ENCODE peak calls at places on chromosomes 4 and X, in seven cellular contexts. A, H, U, E, R, P and L are unnamed samples.

GRCh38 chrX:53280703-53281320 is 572 bp downstream of the IQSEC2 start:
- DNase-seq in A (no peak), H (no peak), U (peak), E (peak), R (peak), P (no peak), L (no peak)

GRCh38 chrX:20056704-20057103 is 60.0 kb downstream of the MAP7D2 start:
- DNase-seq in A (no peak), H (no peak), U (peak), E (no peak), R (no peak), P (no peak), L (no peak)

GRCh38 chr4:18394656-18395055 is 373.1 kb upstream of the LCORL start:
- DNase-seq in A (no peak), H (no peak), U (no peak), E (no peak), R (no peak), P (no peak), L (no peak)

GRCh38 chrX:100410901-100411801 is 1.1 kb upstream of the PCDH19 start:
- DNase-seq in A (no peak), H (no peak), U (no peak), E (no peak), R (peak), P (no peak), L (no peak)

GRCh38 chr4:125115476-125115875 is 199.3 kb upstream of the FAT4 start:
- DNase-seq in A (no peak), H (no peak), U (peak), E (no peak), R (no peak), P (no peak), L (no peak)

GRCh38 chr4:138090145-138090917 is 151.8 kb downstream of the SLC7A11 start:
- DNase-seq in A (no peak), H (peak), U (peak), E (peak), R (peak), P (no peak), L (peak)

GRCh38 chrX:21940356-21940829 is at the start of gene SMS:
- DNase-seq in A (peak), H (no peak), U (peak), E (peak), R (peak), P (peak), L (peak)

GRCh38 chr4:57187241-57187640 is 77.1 kb upstream of the IGFBP7 start:
- DNase-seq in A (no peak), H (no peak), U (no peak), E (no peak), R (no peak), P (no peak), L (no peak)

GRCh38 chr4:86556791-86557415 is 37.2 kb upstream of the PTPN13 start:
- DNase-seq in A (no peak), H (no peak), U (no peak), E (no peak), R (no peak), P (no peak), L (no peak)

GRCh38 chr4:41611881-41612871 is 74.2 kb downstream of the LIMCH1 start:
- DNase-seq in A (no peak), H (peak), U (peak), E (no peak), R (peak), P (no peak), L (no peak)

GRCh38 chr4:176002007-176002623 is 63.5 kb upstream of the WDR17 start:
- DNase-seq in A (no peak), H (peak), U (no peak), E (no peak), R (peak), P (peak), L (peak)

GRCh38 chr4:140579278-140579677 is 10.5 kb upstream of the UCP1 start:
- DNase-seq in A (no peak), H (no peak), U (no peak), E (no peak), R (no peak), P (no peak), L (no peak)

GRCh38 chrX:130726661-130727060 is 176.3 kb downstream of the ENOX2 start:
- DNase-seq in A (no peak), H (no peak), U (peak), E (no peak), R (no peak), P (no peak), L (no peak)

GRCh38 chr4:101183658-101184373 is 163.5 kb downstream of the PPP3CA start:
- DNase-seq in A (no peak), H (no peak), U (peak), E (no peak), R (no peak), P (no peak), L (no peak)

GRCh38 chr4:165873298-165874071 is 448 bp downstream of the TLL1 start:
- DNase-seq in A (no peak), H (no peak), U (no peak), E (no peak), R (peak), P (peak), L (peak)

GRCh38 chr4:85701881-85702321 is 227.0 kb downstream of the ARHGAP24 start:
- DNase-seq in A (no peak), H (no peak), U (no peak), E (no peak), R (no peak), P (no peak), L (no peak)

GRCh38 chrX:101482296-101482695 is 3.0 kb upstream of the ARMCX4 start:
- DNase-seq in A (no peak), H (no peak), U (peak), E (no peak), R (no peak), P (no peak), L (no peak)

GRCh38 chrX:48834383-48834709 is 1.1 kb downstream of the PCSK1N start:
- DNase-seq in A (no peak), H (no peak), U (no peak), E (no peak), R (no peak), P (no peak), L (no peak)

GRCh38 chr4:107835409-107835808 is 10.7 kb downstream of the SGMS2 start:
- DNase-seq in A (no peak), H (no peak), U (peak), E (no peak), R (peak), P (no peak), L (no peak)

GRCh38 chr4:25313194-25313895 is 771 bp downstream of the ZCCHC4 start:
- DNase-seq in A (no peak), H (no peak), U (no peak), E (no peak), R (no peak), P (no peak), L (no peak)

GRCh38 chr4:11698846-11699590 is 270.3 kb upstream of the HS3ST1 start:
- DNase-seq in A (no peak), H (peak), U (peak), E (no peak), R (no peak), P (no peak), L (no peak)

GRCh38 chr4:120842046-120842445 is 80.5 kb downstream of the PRDM5 start:
- DNase-seq in A (no peak), H (no peak), U (peak), E (no peak), R (no peak), P (no peak), L (no peak)

GRCh38 chr4:99711657-99712056 is 54.0 kb upstream of the C4orf54 start:
- DNase-seq in A (no peak), H (no peak), U (no peak), E (no peak), R (no peak), P (no peak), L (no peak)

GRCh38 chr4:152515678-152516077 is 20.2 kb downstream of the FBXW7 start:
- DNase-seq in A (no peak), H (peak), U (peak), E (no peak), R (no peak), P (no peak), L (no peak)

GRCh38 chr4:80213117-80213815 is 16.0 kb downstream of the PRDM8 start:
- DNase-seq in A (no peak), H (no peak), U (peak), E (no peak), R (no peak), P (no peak), L (no peak)

GRCh38 chr4:70153937-70154336 is at the start of gene PRR27:
- DNase-seq in A (no peak), H (no peak), U (no peak), E (no peak), R (no peak), P (no peak), L (no peak)

GRCh38 chrX:95076449-95076848 is 1402.4 kb downstream of the FAM133A start:
- DNase-seq in A (no peak), H (no peak), U (peak), E (no peak), R (no peak), P (no peak), L (no peak)

GRCh38 chrX:153102436-153102835 is 30.2 kb downstream of the PNMA6A start:
- DNase-seq in A (no peak), H (no peak), U (no peak), E (no peak), R (no peak), P (no peak), L (no peak)
- TF ChIP-seq POLR2A in A (no peak), H (no peak), U (no peak), E (no peak), R (no peak), P (no peak), L (no peak)

DNA sequence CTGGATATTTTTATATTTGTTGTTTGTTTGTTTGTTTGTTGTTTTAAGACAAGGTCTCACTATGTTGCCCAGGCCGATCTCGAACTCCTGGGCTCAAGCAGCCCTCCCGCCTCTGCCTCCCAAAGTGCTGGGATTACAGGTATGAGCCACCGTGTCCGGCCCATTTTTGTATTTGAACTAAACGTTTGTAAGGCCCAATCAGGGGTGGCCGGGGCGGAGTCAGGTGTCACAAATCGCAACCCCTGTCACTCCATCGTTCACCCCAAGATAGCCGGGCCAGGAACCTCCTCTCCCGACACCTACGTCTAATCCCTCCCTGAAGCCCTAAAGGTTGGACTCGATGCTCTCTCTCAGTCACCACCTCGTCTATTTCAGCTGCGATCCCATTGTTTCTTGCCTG is 722 bp upstream of the EFHC2 start:
- DNase-seq in A (no peak), H (no peak), U (no peak), E (peak), R (no peak), P (peak), L (no peak)
- TF ChIP-seq POLR2A in A (no peak), H (no peak), U (no peak), E (no peak), R (no peak), P (no peak), L (no peak)

GRCh38 chrX:10157032-10157341 is 212 bp downstream of the CLCN4 start:
- DNase-seq in A (no peak), H (no peak), U (no peak), E (no peak), R (no peak), P (no peak), L (no peak)
- TF ChIP-seq POLR2A in A (no peak), H (no peak), U (no peak), E (no peak), R (no peak), P (no peak), L (no peak)

GRCh38 chrX:118726887-118727685 is at the start of gene IL13RA1:
- DNase-seq in A (peak), H (peak), U (peak), E (peak), R (peak), P (peak), L (no peak)
- TF ChIP-seq POLR2A in A (no peak), H (peak), U (peak), E (peak), R (no peak), P (no peak), L (no peak)